ENCODE peak calls at places on chromosomes 6 and 20, in eight cellular contexts. One of them, this sample, is unnamed.

GRCh38 chr6:136334465-136334846 is 44.8 kb upstream of the BCLAF1 start:
- DNase-seq in lower leg skin: no peak
- DNase-seq in NB4: no peak
- DNase-seq in cardiac fibroblast: no peak
- DNase-seq in GM06990: no peak
- DNase-seq in pancreas: no peak
- DNase-seq in fibroblast of lung: no peak
- DNase-seq in Peyer's patch: no peak
- DNase-seq in this sample: no peak

GRCh38 chr20:62010551-62011402 is 54.9 kb downstream of the TAF4 start:
- DNase-seq in lower leg skin: no peak
- DNase-seq in NB4: peak; percentile 61
- DNase-seq in cardiac fibroblast: peak; percentile 66
- DNase-seq in GM06990: no peak
- DNase-seq in pancreas: no peak
- DNase-seq in fibroblast of lung: peak; percentile 65
- DNase-seq in Peyer's patch: peak; percentile 78
- DNase-seq in this sample: peak; percentile 65

GRCh38 chr6:127956260-127956888 is 55.5 kb upstream of the THEMIS start:
- DNase-seq in lower leg skin: no peak
- DNase-seq in NB4: no peak
- DNase-seq in cardiac fibroblast: no peak
- DNase-seq in GM06990: no peak
- DNase-seq in pancreas: no peak
- DNase-seq in fibroblast of lung: no peak
- DNase-seq in Peyer's patch: no peak
- DNase-seq in this sample: no peak

GRCh38 chr6:106147476-106147875 is 61.3 kb downstream of the PRDM1 start:
- DNase-seq in lower leg skin: no peak
- DNase-seq in NB4: no peak
- DNase-seq in cardiac fibroblast: no peak
- DNase-seq in GM06990: no peak
- DNase-seq in pancreas: no peak
- DNase-seq in fibroblast of lung: no peak
- DNase-seq in Peyer's patch: no peak
- DNase-seq in this sample: no peak

GRCh38 chr6:33453361-33454008 is 891 bp upstream of the ZBTB9 start:
- DNase-seq in lower leg skin: no peak
- DNase-seq in NB4: peak; percentile 38
- DNase-seq in cardiac fibroblast: peak; percentile 14
- DNase-seq in GM06990: no peak
- DNase-seq in pancreas: no peak
- DNase-seq in fibroblast of lung: no peak
- DNase-seq in Peyer's patch: peak; percentile 33
- DNase-seq in this sample: peak; percentile 14

GRCh38 chr6:116215414-116215813 is 38.5 kb downstream of the TSPYL4 start:
- DNase-seq in lower leg skin: no peak
- DNase-seq in NB4: peak; percentile 28
- DNase-seq in cardiac fibroblast: peak; percentile 13
- DNase-seq in GM06990: no peak
- DNase-seq in pancreas: no peak
- DNase-seq in fibroblast of lung: no peak
- DNase-seq in Peyer's patch: no peak
- DNase-seq in this sample: no peak

GRCh38 chr6:4135665-4136353 is 434 bp upstream of the ECI2 start:
- DNase-seq in lower leg skin: peak; percentile 99
- DNase-seq in NB4: peak; percentile 95
- DNase-seq in cardiac fibroblast: peak; percentile 98
- DNase-seq in GM06990: peak; percentile 91
- DNase-seq in pancreas: peak; percentile 98
- DNase-seq in fibroblast of lung: peak; percentile 95
- DNase-seq in Peyer's patch: peak; percentile 99
- DNase-seq in this sample: peak; percentile 93

GRCh38 chr6:134431306-134431919 is 113.5 kb upstream of the SGK1 start:
- DNase-seq in lower leg skin: no peak
- DNase-seq in NB4: no peak
- DNase-seq in cardiac fibroblast: no peak
- DNase-seq in GM06990: no peak
- DNase-seq in pancreas: no peak
- DNase-seq in fibroblast of lung: no peak
- DNase-seq in Peyer's patch: no peak
- DNase-seq in this sample: no peak

GRCh38 chr6:337782-338464 is 45.6 kb downstream of the DUSP22 start:
- DNase-seq in lower leg skin: no peak
- DNase-seq in NB4: peak; percentile 53
- DNase-seq in cardiac fibroblast: no peak
- DNase-seq in GM06990: no peak
- DNase-seq in pancreas: no peak
- DNase-seq in fibroblast of lung: no peak
- DNase-seq in Peyer's patch: no peak
- DNase-seq in this sample: no peak

GRCh38 chr6:1825926-1826325 is 216.2 kb downstream of the FOXC1 start:
- DNase-seq in lower leg skin: no peak
- DNase-seq in NB4: no peak
- DNase-seq in cardiac fibroblast: no peak
- DNase-seq in GM06990: no peak
- DNase-seq in pancreas: no peak
- DNase-seq in fibroblast of lung: no peak
- DNase-seq in Peyer's patch: no peak
- DNase-seq in this sample: no peak

GRCh38 chr6:127516676-127517273 is 2.4 kb downstream of the MTCL3 start:
- DNase-seq in lower leg skin: no peak
- DNase-seq in NB4: peak; percentile 54
- DNase-seq in cardiac fibroblast: peak; percentile 34
- DNase-seq in GM06990: peak; percentile 8
- DNase-seq in pancreas: no peak
- DNase-seq in fibroblast of lung: peak; percentile 61
- DNase-seq in Peyer's patch: peak; percentile 69
- DNase-seq in this sample: no peak

GRCh38 chr6:151690303-151690702 is 117.2 kb upstream of the ESR1 start:
- DNase-seq in lower leg skin: no peak
- DNase-seq in NB4: no peak
- DNase-seq in cardiac fibroblast: peak; percentile 20
- DNase-seq in GM06990: no peak
- DNase-seq in pancreas: no peak
- DNase-seq in fibroblast of lung: no peak
- DNase-seq in Peyer's patch: no peak
- DNase-seq in this sample: peak; percentile 77

GRCh38 chr20:25044261-25044560 is 13.7 kb downstream of the ACSS1 start:
- DNase-seq in lower leg skin: peak; percentile 70
- DNase-seq in NB4: no peak
- DNase-seq in cardiac fibroblast: no peak
- DNase-seq in GM06990: no peak
- DNase-seq in pancreas: no peak
- DNase-seq in fibroblast of lung: no peak
- DNase-seq in Peyer's patch: no peak
- DNase-seq in this sample: no peak

GRCh38 chr6:126143650-126144260 is 157.4 kb downstream of the TRMT11 start:
- DNase-seq in lower leg skin: no peak
- DNase-seq in NB4: no peak
- DNase-seq in cardiac fibroblast: peak; percentile 32
- DNase-seq in GM06990: no peak
- DNase-seq in pancreas: no peak
- DNase-seq in fibroblast of lung: no peak
- DNase-seq in Peyer's patch: no peak
- DNase-seq in this sample: peak; percentile 65

GRCh38 chr20:59955131-59955796 is 3.0 kb upstream of the CDH26 start:
- DNase-seq in lower leg skin: no peak
- DNase-seq in NB4: peak; percentile 63
- DNase-seq in cardiac fibroblast: no peak
- DNase-seq in GM06990: no peak
- DNase-seq in pancreas: no peak
- DNase-seq in fibroblast of lung: peak; percentile 14
- DNase-seq in Peyer's patch: no peak
- DNase-seq in this sample: no peak

GRCh38 chr6:142627474-142627873 is 317.5 kb downstream of the HIVEP2 start:
- DNase-seq in lower leg skin: no peak
- DNase-seq in NB4: no peak
- DNase-seq in cardiac fibroblast: no peak
- DNase-seq in GM06990: no peak
- DNase-seq in pancreas: no peak
- DNase-seq in fibroblast of lung: no peak
- DNase-seq in Peyer's patch: no peak
- DNase-seq in this sample: no peak
- H3K4me3 ChIP-seq in lower leg skin: no peak overlapping the region
- H3K4me3 ChIP-seq in NB4: no peak overlapping the region
- H3K4me3 ChIP-seq in cardiac fibroblast: no peak overlapping the region
- H3K4me3 ChIP-seq in GM06990: no peak overlapping the region
- H3K4me3 ChIP-seq in pancreas: no peak overlapping the region
- H3K4me3 ChIP-seq in fibroblast of lung: no peak overlapping the region
- H3K4me3 ChIP-seq in Peyer's patch: no peak overlapping the region
- H3K4me3 ChIP-seq in this sample: no peak overlapping the region

DNA sequence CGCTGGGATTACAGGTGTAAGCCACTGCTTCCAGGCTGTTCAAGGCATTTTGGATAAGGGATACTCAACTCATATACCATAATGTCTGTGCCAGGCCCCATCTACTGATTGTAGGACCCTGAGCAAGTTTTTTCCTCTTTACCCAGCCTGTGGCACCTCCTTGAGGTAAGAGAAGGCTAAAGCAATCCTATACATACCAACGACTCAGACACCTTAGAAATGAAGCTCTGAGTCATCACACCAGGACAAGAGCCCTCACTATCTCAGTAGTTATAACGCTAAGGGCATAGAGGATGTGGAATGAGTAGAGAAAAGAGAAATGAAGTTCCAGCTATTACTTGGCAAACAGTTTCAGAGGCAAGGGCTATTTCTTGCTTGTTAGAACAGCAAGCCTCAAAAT is 16.9 kb downstream of the NDRG3 start:
- DNase-seq in lower leg skin: no peak
- DNase-seq in NB4: peak; percentile 66
- DNase-seq in cardiac fibroblast: peak; percentile 8
- DNase-seq in GM06990: no peak
- DNase-seq in pancreas: no peak
- DNase-seq in fibroblast of lung: no peak
- DNase-seq in Peyer's patch: no peak
- DNase-seq in this sample: peak; percentile 9
- TF ChIP-seq CTCF in lower leg skin: no peak
- TF ChIP-seq CTCF in NB4: peak; percentile 39
- TF ChIP-seq CTCF in cardiac fibroblast: no peak
- TF ChIP-seq CTCF in GM06990: peak; percentile 23
- TF ChIP-seq CTCF in pancreas: no peak
- TF ChIP-seq CTCF in fibroblast of lung: no peak
- TF ChIP-seq CTCF in Peyer's patch: no peak
- TF ChIP-seq CTCF in this sample: no peak

DNA sequence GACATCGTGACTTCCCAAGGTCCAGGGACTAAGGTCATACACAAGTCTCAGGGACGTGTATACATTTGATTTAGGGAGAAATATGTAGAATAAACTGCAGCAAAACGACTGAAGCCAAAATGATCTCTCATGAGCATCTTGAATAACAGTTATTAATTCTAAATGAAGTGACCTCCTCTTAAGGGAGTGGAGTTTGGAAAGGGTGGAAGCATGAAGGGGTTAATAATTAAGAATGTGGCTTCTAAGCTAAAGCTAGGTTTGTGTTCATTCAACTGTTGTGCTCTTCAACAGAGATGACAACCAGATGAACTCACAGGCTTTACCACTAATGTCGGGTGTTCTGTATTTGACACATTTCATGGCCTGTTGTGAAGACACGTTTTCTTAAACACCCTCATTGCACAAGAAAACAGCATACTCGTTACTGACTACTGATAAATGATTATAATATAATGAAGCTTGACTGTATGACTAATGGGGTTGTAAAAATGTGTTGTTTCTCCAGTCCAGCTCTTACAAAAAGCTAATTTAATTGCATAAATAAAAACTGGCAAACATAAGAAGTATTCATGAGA is 1.5 kb downstream of the PPP1R14C start:
- DNase-seq in lower leg skin: no peak
- DNase-seq in NB4: no peak
- DNase-seq in cardiac fibroblast: no peak
- DNase-seq in GM06990: no peak
- DNase-seq in pancreas: no peak
- DNase-seq in fibroblast of lung: no peak
- DNase-seq in Peyer's patch: no peak
- DNase-seq in this sample: no peak
- H3K4me3 ChIP-seq in lower leg skin: no peak overlapping the region
- H3K4me3 ChIP-seq in NB4: no peak overlapping the region
- H3K4me3 ChIP-seq in cardiac fibroblast: no peak overlapping the region
- H3K4me3 ChIP-seq in GM06990: no peak overlapping the region
- H3K4me3 ChIP-seq in pancreas: peak overlapping the region; percentile 46
- H3K4me3 ChIP-seq in fibroblast of lung: no peak overlapping the region
- H3K4me3 ChIP-seq in Peyer's patch: no peak overlapping the region
- H3K4me3 ChIP-seq in this sample: no peak overlapping the region

GRCh38 chr20:36355469-36356171 is 49.5 kb downstream of the DLGAP4 start:
- DNase-seq in lower leg skin: no peak
- DNase-seq in NB4: peak; percentile 16
- DNase-seq in cardiac fibroblast: no peak
- DNase-seq in GM06990: no peak
- DNase-seq in pancreas: no peak
- DNase-seq in fibroblast of lung: no peak
- DNase-seq in Peyer's patch: no peak
- DNase-seq in this sample: no peak
- TF ChIP-seq CTCF in lower leg skin: no peak
- TF ChIP-seq CTCF in NB4: no peak
- TF ChIP-seq CTCF in cardiac fibroblast: no peak
- TF ChIP-seq CTCF in GM06990: no peak
- TF ChIP-seq CTCF in pancreas: no peak
- TF ChIP-seq CTCF in fibroblast of lung: no peak
- TF ChIP-seq CTCF in Peyer's patch: no peak
- TF ChIP-seq CTCF in this sample: no peak

DNA sequence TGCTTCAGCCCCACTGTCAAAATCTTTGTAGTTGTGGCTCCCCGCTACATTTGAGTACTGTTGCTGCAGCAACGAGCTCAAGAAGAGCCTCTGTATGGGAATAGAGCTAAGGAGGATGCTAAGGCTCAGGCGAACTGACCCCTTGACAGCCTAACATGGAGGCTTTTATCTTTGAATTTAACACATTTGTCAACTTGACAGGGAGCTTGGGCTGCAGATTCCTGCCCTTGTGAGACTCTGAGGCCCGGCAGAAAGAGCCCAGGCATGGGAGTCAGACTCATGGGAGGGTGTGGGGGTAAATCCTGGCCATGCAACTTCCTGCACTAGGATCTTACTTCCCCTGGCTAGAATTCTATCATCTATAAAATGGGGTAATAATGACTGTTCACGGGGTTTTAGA is 278.7 kb upstream of the CITED2 start:
- DNase-seq in lower leg skin: no peak
- DNase-seq in NB4: no peak
- DNase-seq in cardiac fibroblast: no peak
- DNase-seq in GM06990: no peak
- DNase-seq in pancreas: no peak
- DNase-seq in fibroblast of lung: no peak
- DNase-seq in Peyer's patch: no peak
- DNase-seq in this sample: no peak
- H3K4me3 ChIP-seq in lower leg skin: no peak overlapping the region
- H3K4me3 ChIP-seq in NB4: no peak overlapping the region
- H3K4me3 ChIP-seq in cardiac fibroblast: no peak overlapping the region
- H3K4me3 ChIP-seq in GM06990: no peak overlapping the region
- H3K4me3 ChIP-seq in pancreas: no peak overlapping the region
- H3K4me3 ChIP-seq in fibroblast of lung: no peak overlapping the region
- H3K4me3 ChIP-seq in Peyer's patch: no peak overlapping the region
- H3K4me3 ChIP-seq in this sample: no peak overlapping the region